ENCODE peak calls at places on chromosomes 3 and 15, in eight cellular contexts. I is mucosa of descending colon; Q is CD4-positive, alpha-beta T cell; J is HepG2; Z is PC-9; A is neural progenitor cell; D is GM23248; N is Peyer's patch. K is an unnamed sample. For H3K9me3, the result is how much of the 10 kb centered on the place peaks cover.

GRCh38 chr3:51591231-51591630 is 52.7 kb downstream of the RAD54L2 start:
- DNase-seq in I (no peak), Q (no peak), J (no peak), Z (no peak), A (no peak), D (peak), N (no peak), K (no peak)

GRCh38 chr15:36779744-36780408 is 200.4 kb downstream of the CDIN1 start:
- DNase-seq in I (no peak), Q (no peak), J (no peak), Z (no peak), A (no peak), D (no peak), N (no peak), K (no peak)

GRCh38 chr3:168117059-168117458 is 21.3 kb upstream of the GOLIM4 start:
- DNase-seq in I (no peak), Q (no peak), J (no peak), Z (no peak), A (no peak), D (peak), N (no peak), K (peak)

GRCh38 chr15:100017140-100017539 is 283.9 kb upstream of the LYSMD4 start:
- DNase-seq in I (no peak), Q (no peak), J (no peak), Z (peak), A (no peak), D (no peak), N (no peak), K (no peak)

GRCh38 chr3:100260081-100260684 is 609 bp upstream of the TBC1D23 start:
- DNase-seq in I (peak), Q (no peak), J (peak), Z (peak), A (peak), D (peak), N (peak), K (peak)

GRCh38 chr15:78929536-78930264 is 15.1 kb downstream of the CTSH start:
- DNase-seq in I (no peak), Q (no peak), J (no peak), Z (peak), A (no peak), D (no peak), N (no peak), K (no peak)

GRCh38 chr3:161220850-161221753 is at the start of gene NMD3:
- DNase-seq in I (peak), Q (peak), J (peak), Z (peak), A (peak), D (peak), N (peak), K (peak)

GRCh38 chr3:133467780-133468179 is 67.9 kb downstream of the BFSP2 start:
- DNase-seq in I (no peak), Q (no peak), J (no peak), Z (no peak), A (peak), D (no peak), N (no peak), K (no peak)

GRCh38 chr3:11558918-11559815 is 84.5 kb downstream of the VGLL4 start:
- DNase-seq in I (peak), Q (no peak), J (peak), Z (no peak), A (no peak), D (no peak), N (no peak), K (no peak)

GRCh38 chr3:52346623-52347530 is 30.8 kb downstream of the DNAH1 start:
- DNase-seq in I (no peak), Q (no peak), J (no peak), Z (no peak), A (no peak), D (peak), N (no peak), K (peak)

GRCh38 chr3:13420051-13420816 is at the start of gene NUP210:
- DNase-seq in I (peak), Q (peak), J (peak), Z (no peak), A (peak), D (no peak), N (peak), K (peak)

GRCh38 chr3:11060500-11061251 is 68.1 kb downstream of the SLC6A1 start:
- DNase-seq in I (peak), Q (peak), J (peak), Z (no peak), A (peak), D (peak), N (peak), K (peak)

GRCh38 chr3:168093229-168093628 is 2.5 kb downstream of the GOLIM4 start:
- DNase-seq in I (no peak), Q (no peak), J (no peak), Z (no peak), A (no peak), D (no peak), N (no peak), K (no peak)

GRCh38 chr3:190053919-190054672 is 66.6 kb downstream of the P3H2 start:
- DNase-seq in I (no peak), Q (no peak), J (no peak), Z (peak), A (no peak), D (peak), N (no peak), K (peak)

GRCh38 chr3:159340877-159341500 is 539.1 kb downstream of the MFSD1 start:
- DNase-seq in I (no peak), Q (no peak), J (no peak), Z (no peak), A (no peak), D (peak), N (no peak), K (no peak)

GRCh38 chr3:127074900-127075360 is 92.0 kb downstream of the PLXNA1 start:
- DNase-seq in I (no peak), Q (no peak), J (no peak), Z (peak), A (peak), D (peak), N (no peak), K (peak)

GRCh38 chr3:150602426-150603089 is 563 bp upstream of the SELENOT start:
- DNase-seq in I (no peak), Q (no peak), J (no peak), Z (no peak), A (no peak), D (peak), N (no peak), K (no peak)

GRCh38 chr3:66554178-66554577 is 53.4 kb upstream of the LRIG1 start:
- DNase-seq in I (no peak), Q (no peak), J (no peak), Z (no peak), A (no peak), D (peak), N (no peak), K (peak)

GRCh38 chr15:62269504-62269903 is 104.4 kb upstream of the C2CD4B start:
- DNase-seq in I (no peak), Q (no peak), J (no peak), Z (no peak), A (peak), D (peak), N (no peak), K (no peak)

GRCh38 chr15:74206801-74207281 is 4.3 kb upstream of the STRA6 start:
- DNase-seq in I (no peak), Q (no peak), J (no peak), Z (peak), A (no peak), D (no peak), N (no peak), K (peak)

GRCh38 chr3:129118745-129119144 is 2.9 kb downstream of the RAB43 start:
- DNase-seq in I (no peak), Q (peak), J (no peak), Z (no peak), A (no peak), D (no peak), N (no peak), K (no peak)

GRCh38 chr3:53485675-53486365 is 8.6 kb upstream of the CACNA1D start:
- DNase-seq in I (no peak), Q (no peak), J (no peak), Z (no peak), A (no peak), D (no peak), N (no peak), K (no peak)

GRCh38 chr3:55292360-55292759 is 194.7 kb downstream of the WNT5A start:
- DNase-seq in I (no peak), Q (no peak), J (no peak), Z (no peak), A (peak), D (no peak), N (no peak), K (no peak)

GRCh38 chr3:49339593-49339946 is 283 bp downstream of the USP4 start:
- DNase-seq in I (no peak), Q (no peak), J (peak), Z (no peak), A (peak), D (peak), N (no peak), K (peak)

GRCh38 chr3:58266577-58266976 is 29.0 kb downstream of the ABHD6 start:
- DNase-seq in I (no peak), Q (no peak), J (no peak), Z (no peak), A (no peak), D (no peak), N (no peak), K (no peak)

GRCh38 chr15:57607570-57608000 is 15.9 kb downstream of the MYZAP start:
- DNase-seq in I (peak), Q (no peak), J (peak), Z (peak), A (no peak), D (peak), N (peak), K (peak)

GRCh38 chr3:164199982-164200823 is 878.1 kb downstream of the SI start:
- DNase-seq in I (no peak), Q (no peak), J (no peak), Z (peak), A (peak), D (no peak), N (no peak), K (no peak)

GRCh38 chr3:183590442-183590841 is 34.9 kb upstream of the KLHL6 start:
- DNase-seq in I (no peak), Q (no peak), J (no peak), Z (no peak), A (no peak), D (no peak), N (no peak), K (no peak)

GRCh38 chr15:36370735-36371115 is 208.7 kb upstream of the CDIN1 start:
- DNase-seq in I (no peak), Q (no peak), J (peak), Z (peak), A (no peak), D (peak), N (no peak), K (peak)

GRCh38 chr3:46484388-46484787 is 13.4 kb upstream of the RTP3 start:
- DNase-seq in I (no peak), Q (no peak), J (no peak), Z (no peak), A (no peak), D (no peak), N (no peak), K (no peak)

GRCh38 chr15:48355377-48355776 is 24.1 kb downstream of the DUT start:
- DNase-seq in I (no peak), Q (no peak), J (peak), Z (no peak), A (no peak), D (peak), N (no peak), K (no peak)

GRCh38 chr3:13882876-13883275 is 3.0 kb upstream of the WNT7A start:
- DNase-seq in I (no peak), Q (no peak), J (no peak), Z (no peak), A (no peak), D (no peak), N (no peak), K (no peak)

GRCh38 chr15:49313650-49314049 is 109.4 kb upstream of the FGF7 start:
- DNase-seq in I (no peak), Q (no peak), J (no peak), Z (no peak), A (no peak), D (peak), N (no peak), K (peak)

GRCh38 chr3:197752107-197752506 is 2.4 kb downstream of the FYTTD1 start:
- DNase-seq in I (no peak), Q (no peak), J (no peak), Z (no peak), A (no peak), D (peak), N (no peak), K (peak)

GRCh38 chr15:78598348-78598747 is 22.4 kb downstream of the CHRNA3 start:
- DNase-seq in I (no peak), Q (no peak), J (no peak), Z (no peak), A (no peak), D (no peak), N (no peak), K (no peak)

DNA sequence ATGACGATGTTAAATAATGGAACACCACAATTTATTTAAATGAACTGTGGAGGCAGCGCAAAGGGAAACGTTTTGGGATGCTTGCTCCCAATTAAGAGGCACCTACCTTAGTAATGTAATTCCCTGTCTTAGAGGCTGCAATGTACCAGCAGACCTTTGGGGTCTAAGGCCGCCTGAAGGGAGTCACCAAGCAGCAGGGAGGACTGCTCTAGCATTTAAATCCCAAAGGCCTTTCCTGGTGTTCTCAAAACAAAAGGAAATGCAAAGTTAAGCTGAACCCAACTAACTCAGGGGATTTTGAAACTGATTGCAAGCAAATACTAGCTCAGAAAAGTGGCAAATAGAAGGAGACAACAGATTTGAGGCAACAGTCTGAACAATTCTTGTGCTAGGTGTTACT is 510.8 kb downstream of the GABRG3 start:
- DNase-seq in I (no peak), Q (no peak), J (no peak), Z (no peak), A (peak), D (no peak), N (no peak), K (no peak)
- H3K9me3 ChIP-seq in I (half or more), Q (under half), J (half or more), Z (under half), A (under half), D (under half), N (under half), K (under half)

GRCh38 chr3:136698361-136698760 is 53.8 kb downstream of the STAG1 start:
- DNase-seq in I (no peak), Q (no peak), J (no peak), Z (no peak), A (no peak), D (no peak), N (no peak), K (no peak)

GRCh38 chr3:136699271-136699828 is 52.8 kb downstream of the STAG1 start:
- DNase-seq in I (no peak), Q (no peak), J (no peak), Z (no peak), A (peak), D (no peak), N (no peak), K (no peak)

GRCh38 chr3:136690611-136691010 is 61.6 kb downstream of the STAG1 start:
- DNase-seq in I (no peak), Q (no peak), J (no peak), Z (no peak), A (no peak), D (no peak), N (no peak), K (no peak)

DNA sequence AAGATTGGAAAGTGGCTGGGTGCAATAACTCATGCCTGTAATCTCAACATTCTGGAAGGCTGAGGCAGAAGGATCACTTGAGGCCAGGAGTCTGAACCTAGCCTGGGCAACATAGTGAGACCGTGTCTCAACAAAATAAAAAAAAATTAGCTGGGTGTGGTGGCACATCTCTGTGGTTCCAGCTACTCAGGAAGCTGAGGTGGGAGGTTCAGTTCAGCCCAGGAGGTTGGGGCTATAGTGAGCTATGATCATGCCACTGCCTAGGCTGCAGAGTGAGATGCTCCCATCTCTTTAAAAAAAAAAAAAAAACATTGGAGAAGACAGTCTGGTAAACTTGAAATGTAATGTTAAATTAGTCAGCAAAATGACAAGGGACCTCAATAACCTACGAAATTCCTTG is 57.9 kb downstream of the STAG1 start:
- DNase-seq in I (no peak), Q (no peak), J (no peak), Z (no peak), A (no peak), D (no peak), N (no peak), K (no peak)
- H3K9me3 ChIP-seq in I (under half), Q (half or more), J (under half), Z (under half), A (under half), D (under half), N (under half), K (under half)

DNA sequence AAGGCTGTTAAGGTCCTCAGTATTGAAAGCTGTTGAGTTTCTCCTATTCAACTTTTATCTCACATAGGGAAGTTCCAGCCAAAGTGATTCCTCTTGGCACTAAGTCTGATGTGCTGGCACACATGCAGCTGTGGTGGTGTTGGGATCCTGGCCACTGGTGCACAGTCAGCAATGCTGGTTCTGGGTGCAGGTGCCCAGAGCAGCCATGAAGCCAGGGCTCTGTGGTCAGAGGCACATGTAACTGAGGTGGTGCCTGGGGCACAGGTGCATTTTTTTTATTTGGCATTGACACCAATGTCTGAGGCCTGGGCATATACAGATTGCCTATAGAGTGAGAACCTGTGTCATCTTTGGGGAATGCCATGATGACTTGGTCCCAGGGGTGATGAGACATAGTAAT is 271.4 kb downstream of the POLQ start:
- DNase-seq in I (no peak), Q (no peak), J (no peak), Z (no peak), A (no peak), D (no peak), N (no peak), K (no peak)
- H3K9me3 ChIP-seq in I (under half), Q (under half), J (under half), Z (under half), A (under half), D (under half), N (under half), K (under half)

GRCh38 chr15:25184356-25185155 is 229.8 kb downstream of the SNRPN start:
- DNase-seq in I (no peak), Q (no peak), J (no peak), Z (no peak), A (no peak), D (no peak), N (peak), K (no peak)
- H3K9me3 ChIP-seq in I (half or more), Q (under half), J (half or more), Z (under half), A (under half), D (under half), N (under half), K (under half)

GRCh38 chr3:123841476-123842238 is 42.5 kb downstream of the MYLK start:
- DNase-seq in I (no peak), Q (no peak), J (no peak), Z (no peak), A (no peak), D (peak), N (no peak), K (no peak)
- H3K9me3 ChIP-seq in I (under half), Q (under half), J (under half), Z (under half), A (under half), D (under half), N (under half), K (half or more)

DNA sequence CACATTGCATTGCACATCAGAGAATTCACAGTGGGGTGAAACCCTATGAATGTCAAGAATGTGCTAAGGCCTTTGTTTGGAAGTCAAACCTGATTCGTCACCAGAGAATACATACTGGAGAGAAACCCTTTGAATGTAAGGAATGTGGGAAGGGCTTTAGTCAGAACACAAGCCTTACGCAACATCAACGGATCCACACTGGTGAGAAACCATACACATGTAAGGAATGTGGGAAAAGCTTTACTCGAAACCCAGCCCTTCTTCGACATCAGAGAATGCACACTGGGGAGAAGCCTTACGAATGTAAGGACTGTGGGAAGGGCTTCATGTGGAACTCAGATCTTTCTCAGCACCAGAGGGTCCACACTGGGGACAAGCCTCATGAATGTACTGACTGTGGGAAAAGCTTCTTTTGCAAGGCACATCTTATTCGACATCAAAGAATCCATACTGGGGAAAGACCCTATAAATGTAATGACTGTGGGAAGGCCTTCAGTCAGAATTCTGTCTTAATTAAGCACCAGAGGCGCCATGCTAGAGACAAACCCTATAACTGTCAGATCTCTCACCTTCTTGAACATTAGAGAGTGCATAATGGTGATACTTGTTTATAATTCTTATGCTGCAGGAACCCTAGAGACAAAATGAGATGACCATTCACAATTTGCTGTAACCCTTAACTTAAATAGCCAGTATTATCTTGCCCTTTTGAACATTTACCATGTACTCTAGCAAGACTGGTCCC is 9.0 kb downstream of the ZNF662 start:
- DNase-seq in I (no peak), Q (no peak), J (peak), Z (no peak), A (peak), D (no peak), N (no peak), K (no peak)
- H3K9me3 ChIP-seq in I (half or more), Q (under half), J (under half), Z (under half), A (under half), D (under half), N (under half), K (half or more)

GRCh38 chr15:56217341-56217740 is 26.3 kb downstream of the RFX7 start:
- DNase-seq in I (no peak), Q (no peak), J (no peak), Z (no peak), A (no peak), D (no peak), N (no peak), K (no peak)

GRCh38 chr15:56227780-56228179 is 15.9 kb downstream of the RFX7 start:
- DNase-seq in I (no peak), Q (no peak), J (no peak), Z (no peak), A (no peak), D (no peak), N (no peak), K (no peak)

GRCh38 chr15:56225520-56225919 is 18.2 kb downstream of the RFX7 start:
- DNase-seq in I (no peak), Q (no peak), J (no peak), Z (no peak), A (no peak), D (no peak), N (no peak), K (no peak)

GRCh38 chr15:56227315-56227714 is 16.4 kb downstream of the RFX7 start:
- DNase-seq in I (no peak), Q (no peak), J (no peak), Z (no peak), A (no peak), D (no peak), N (no peak), K (no peak)

DNA sequence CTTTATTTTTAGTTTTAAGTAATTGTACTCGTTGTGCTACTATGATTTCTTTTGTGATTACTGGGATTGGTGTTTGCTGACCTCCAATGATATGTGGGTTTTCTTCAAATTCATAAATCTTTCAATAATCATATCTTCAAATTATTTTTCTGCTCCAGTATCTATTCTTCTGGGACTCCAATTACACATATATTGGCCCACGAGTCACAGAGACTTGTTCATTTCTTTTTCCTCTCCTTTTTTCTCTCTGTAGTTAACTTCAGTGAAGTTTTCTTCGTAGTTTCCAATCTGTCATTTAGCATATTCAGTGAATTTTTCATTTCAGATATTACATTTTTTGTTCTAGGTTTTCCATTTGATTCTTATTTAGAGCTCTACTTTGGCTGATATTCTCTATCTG is 21.4 kb downstream of the RFX7 start:
- DNase-seq in I (no peak), Q (no peak), J (no peak), Z (no peak), A (no peak), D (no peak), N (no peak), K (no peak)
- H3K9me3 ChIP-seq in I (under half), Q (under half), J (under half), Z (under half), A (under half), D (under half), N (under half), K (under half)

K was measured in adipocyte.